ENCODE peak calls at places on chromosomes 2 and 18, in seven cellular contexts. One of them, this sample, is unnamed.
A peak's percentile ranks its signal among the peaks of the same experiment; 100 is the strongest.

GRCh38 chr18:57059366-57059765 is 87.5 kb upstream of the BOD1L2 start:
- ATAC-seq in GM12878: no peak
- ATAC-seq in upper lobe of left lung: no peak
- ATAC-seq in GM23338: no peak
- ATAC-seq in Panc1: no peak
- ATAC-seq in K562: no peak
- ATAC-seq in HCT116: no peak
- ATAC-seq in this sample: peak; percentile 17

GRCh38 chr2:86275384-86275799 is 62.0 kb downstream of the REEP1 start:
- ATAC-seq in HCT116: no peak
- ATAC-seq in GM23338: peak; percentile 41
- ATAC-seq in K562: no peak
- ATAC-seq in Panc1: no peak
- ATAC-seq in upper lobe of left lung: no peak
- ATAC-seq in GM12878: peak; percentile 49
- ATAC-seq in this sample: no peak

GRCh38 chr2:38634684-38635083 is 31.2 kb upstream of the GALM start:
- ATAC-seq in upper lobe of left lung: no peak
- ATAC-seq in K562: peak; percentile 71
- ATAC-seq in GM12878: peak; percentile 89
- ATAC-seq in HCT116: no peak
- ATAC-seq in GM23338: no peak
- ATAC-seq in Panc1: no peak
- ATAC-seq in this sample: no peak

GRCh38 chr2:45777996-45778719 is 126.7 kb downstream of the PRKCE start:
- ATAC-seq in K562: peak; percentile 45
- ATAC-seq in Panc1: peak; percentile 39
- ATAC-seq in HCT116: peak; percentile 66
- ATAC-seq in upper lobe of left lung: no peak
- ATAC-seq in GM23338: peak; percentile 21
- ATAC-seq in GM12878: peak; percentile 13
- ATAC-seq in this sample: peak; percentile 13

GRCh38 chr18:39205565-39205964 is 1640.0 kb upstream of the CELF4 start:
- ATAC-seq in Panc1: no peak
- ATAC-seq in K562: no peak
- ATAC-seq in GM12878: peak; percentile 94
- ATAC-seq in upper lobe of left lung: no peak
- ATAC-seq in HCT116: no peak
- ATAC-seq in GM23338: no peak
- ATAC-seq in this sample: no peak

GRCh38 chr2:18271370-18272147 is 288.9 kb downstream of the RDH14 start:
- ATAC-seq in HCT116: no peak
- ATAC-seq in GM23338: no peak
- ATAC-seq in upper lobe of left lung: no peak
- ATAC-seq in K562: no peak
- ATAC-seq in Panc1: no peak
- ATAC-seq in GM12878: no peak
- ATAC-seq in this sample: no peak

GRCh38 chr18:32911660-32912284 is 138.9 kb upstream of the KLHL14 start:
- ATAC-seq in GM23338: no peak
- ATAC-seq in GM12878: no peak
- ATAC-seq in K562: no peak
- ATAC-seq in Panc1: peak; percentile 76
- ATAC-seq in HCT116: no peak
- ATAC-seq in upper lobe of left lung: no peak
- ATAC-seq in this sample: no peak

GRCh38 chr2:212897296-212897695 is 254.1 kb downstream of the IKZF2 start:
- ATAC-seq in K562: no peak
- ATAC-seq in upper lobe of left lung: no peak
- ATAC-seq in GM23338: no peak
- ATAC-seq in GM12878: no peak
- ATAC-seq in Panc1: no peak
- ATAC-seq in HCT116: no peak
- ATAC-seq in this sample: no peak

GRCh38 chr2:200338692-200339091 is 32.2 kb downstream of the SPATS2L start:
- ATAC-seq in upper lobe of left lung: no peak
- ATAC-seq in K562: no peak
- ATAC-seq in GM23338: no peak
- ATAC-seq in Panc1: no peak
- ATAC-seq in GM12878: no peak
- ATAC-seq in HCT116: no peak
- ATAC-seq in this sample: no peak

GRCh38 chr2:235752875-235753274 is 259.0 kb downstream of the AGAP1 start:
- ATAC-seq in upper lobe of left lung: no peak
- ATAC-seq in HCT116: no peak
- ATAC-seq in Panc1: no peak
- ATAC-seq in GM12878: no peak
- ATAC-seq in GM23338: no peak
- ATAC-seq in K562: no peak
- ATAC-seq in this sample: no peak

GRCh38 chr18:75977069-75977468 is 518.0 kb downstream of the ZNF516 start:
- ATAC-seq in K562: no peak
- ATAC-seq in upper lobe of left lung: no peak
- ATAC-seq in GM12878: no peak
- ATAC-seq in GM23338: no peak
- ATAC-seq in HCT116: no peak
- ATAC-seq in Panc1: no peak
- ATAC-seq in this sample: no peak

GRCh38 chr2:101115664-101116063 is 35.5 kb downstream of the TBC1D8 start:
- ATAC-seq in Panc1: no peak
- ATAC-seq in upper lobe of left lung: no peak
- ATAC-seq in HCT116: no peak
- ATAC-seq in GM23338: no peak
- ATAC-seq in K562: no peak
- ATAC-seq in GM12878: no peak
- ATAC-seq in this sample: no peak

GRCh38 chr2:101113441-101114267 is 37.5 kb downstream of the TBC1D8 start:
- ATAC-seq in K562: no peak
- ATAC-seq in GM12878: peak; percentile 61
- ATAC-seq in upper lobe of left lung: no peak
- ATAC-seq in GM23338: peak; percentile 68
- ATAC-seq in HCT116: peak; percentile 73
- ATAC-seq in Panc1: peak; percentile 79
- ATAC-seq in this sample: peak; percentile 61

GRCh38 chr2:101112772-101113157 is 38.4 kb downstream of the TBC1D8 start:
- ATAC-seq in GM23338: no peak
- ATAC-seq in HCT116: no peak
- ATAC-seq in upper lobe of left lung: no peak
- ATAC-seq in K562: no peak
- ATAC-seq in Panc1: no peak
- ATAC-seq in GM12878: peak; percentile 76
- ATAC-seq in this sample: no peak

GRCh38 chr2:101114815-101115214 is 36.4 kb downstream of the TBC1D8 start:
- ATAC-seq in upper lobe of left lung: no peak
- ATAC-seq in Panc1: no peak
- ATAC-seq in HCT116: no peak
- ATAC-seq in GM12878: peak; percentile 39
- ATAC-seq in K562: no peak
- ATAC-seq in GM23338: no peak
- ATAC-seq in this sample: no peak

DNA sequence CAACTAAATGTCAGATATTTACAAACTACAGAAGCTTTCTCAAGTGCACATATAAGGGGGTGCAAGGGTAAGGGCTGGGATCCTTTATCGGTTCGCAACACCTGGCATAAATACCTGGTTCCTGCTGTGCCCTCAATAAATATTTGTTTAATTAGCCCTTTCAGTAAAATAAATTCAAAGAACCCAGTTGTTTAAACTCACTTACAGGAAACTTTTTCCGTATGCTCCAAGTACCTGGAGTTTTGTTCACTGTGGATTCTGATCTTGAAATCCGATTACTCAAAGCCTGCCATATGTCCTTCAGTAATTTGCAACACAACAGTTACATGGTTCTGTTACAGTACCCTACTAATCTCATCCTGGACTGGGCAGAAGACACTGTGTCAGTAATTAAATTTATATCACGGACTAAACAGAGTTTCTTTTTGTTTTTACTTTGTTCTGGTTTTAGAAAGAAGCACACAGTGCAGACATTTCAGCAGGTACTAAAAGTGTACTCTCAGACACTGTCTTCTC is 36.9 kb downstream of the TBC1D8 start:
- ATAC-seq in GM12878: no peak
- ATAC-seq in upper lobe of left lung: no peak
- ATAC-seq in Panc1: peak; percentile 46
- ATAC-seq in GM23338: no peak
- ATAC-seq in K562: no peak
- ATAC-seq in HCT116: peak; percentile 17
- ATAC-seq in this sample: no peak
- H3K27ac ChIP-seq in GM12878: peak overlapping the region; percentile 44
- H3K27ac ChIP-seq in upper lobe of left lung: peak overlapping the region; percentile 33
- H3K27ac ChIP-seq in Panc1: peak overlapping the region; percentile 100
- H3K27ac ChIP-seq in GM23338: peak overlapping the region; percentile 97
- H3K27ac ChIP-seq in K562: no peak overlapping the region
- H3K27ac ChIP-seq in HCT116: peak overlapping the region; percentile 73
- H3K27ac ChIP-seq in this sample: no peak overlapping the region

GRCh38 chr2:237714690-237715458 is 83.7 kb upstream of the RBM44 start:
- ATAC-seq in GM23338: peak; percentile 66
- ATAC-seq in K562: no peak
- ATAC-seq in HCT116: no peak
- ATAC-seq in GM12878: no peak
- ATAC-seq in Panc1: peak; percentile 74
- ATAC-seq in upper lobe of left lung: peak; percentile 87
- ATAC-seq in this sample: peak; percentile 88
- H3K4me3 ChIP-seq in GM23338: no peak overlapping the region
- H3K4me3 ChIP-seq in K562: no peak overlapping the region
- H3K4me3 ChIP-seq in HCT116: no peak overlapping the region
- H3K4me3 ChIP-seq in GM12878: no peak overlapping the region
- H3K4me3 ChIP-seq in Panc1: no peak overlapping the region
- H3K4me3 ChIP-seq in upper lobe of left lung: peak overlapping the region; percentile 1
- H3K4me3 ChIP-seq in this sample: peak overlapping the region; percentile 27

GRCh38 chr2:233413529-233414272 is 59.4 kb downstream of the DGKD start:
- ATAC-seq in upper lobe of left lung: peak; percentile 48
- ATAC-seq in GM23338: no peak
- ATAC-seq in GM12878: no peak
- ATAC-seq in Panc1: peak; percentile 79
- ATAC-seq in HCT116: peak; percentile 75
- ATAC-seq in K562: no peak
- ATAC-seq in this sample: peak; percentile 74
- TF ChIP-seq POLR2AphosphoS5 in upper lobe of left lung: peak; percentile 32
- TF ChIP-seq POLR2AphosphoS5 in GM23338: no peak
- TF ChIP-seq POLR2AphosphoS5 in GM12878: no peak
- TF ChIP-seq POLR2AphosphoS5 in Panc1: no peak
- TF ChIP-seq POLR2AphosphoS5 in HCT116: peak; percentile 55
- TF ChIP-seq POLR2AphosphoS5 in K562: no peak
- TF ChIP-seq POLR2AphosphoS5 in this sample: peak; percentile 78

GRCh38 chr2:25304339-25304728 is 37.4 kb downstream of the DNMT3A start:
- ATAC-seq in upper lobe of left lung: no peak
- ATAC-seq in Panc1: no peak
- ATAC-seq in GM12878: no peak
- ATAC-seq in K562: no peak
- ATAC-seq in HCT116: no peak
- ATAC-seq in GM23338: peak; percentile 54
- ATAC-seq in this sample: no peak

GRCh38 chr2:25301453-25302352 is 40.0 kb downstream of the DNMT3A start:
- ATAC-seq in upper lobe of left lung: peak; percentile 2
- ATAC-seq in GM23338: no peak
- ATAC-seq in HCT116: peak; percentile 74
- ATAC-seq in GM12878: peak; percentile 95
- ATAC-seq in K562: no peak
- ATAC-seq in Panc1: peak; percentile 46
- ATAC-seq in this sample: peak; percentile 20

GRCh38 chr2:25302758-25303436 is 38.8 kb downstream of the DNMT3A start:
- ATAC-seq in Panc1: no peak
- ATAC-seq in K562: no peak
- ATAC-seq in upper lobe of left lung: no peak
- ATAC-seq in GM12878: peak; percentile 40
- ATAC-seq in HCT116: no peak
- ATAC-seq in GM23338: no peak
- ATAC-seq in this sample: no peak

GRCh38 chr2:25305197-25305596 is 36.5 kb downstream of the DNMT3A start:
- ATAC-seq in Panc1: no peak
- ATAC-seq in GM12878: no peak
- ATAC-seq in HCT116: no peak
- ATAC-seq in K562: no peak
- ATAC-seq in upper lobe of left lung: no peak
- ATAC-seq in GM23338: no peak
- ATAC-seq in this sample: no peak

GRCh38 chr2:25303517-25304338 is 38.0 kb downstream of the DNMT3A start:
- ATAC-seq in Panc1: no peak
- ATAC-seq in HCT116: no peak
- ATAC-seq in GM23338: peak; percentile 13
- ATAC-seq in GM12878: no peak
- ATAC-seq in upper lobe of left lung: no peak
- ATAC-seq in K562: no peak
- ATAC-seq in this sample: no peak
- H3K27ac ChIP-seq in Panc1: no peak overlapping the region
- H3K27ac ChIP-seq in HCT116: no peak overlapping the region
- H3K27ac ChIP-seq in GM23338: peak overlapping the region; percentile 47
- H3K27ac ChIP-seq in GM12878: no peak overlapping the region
- H3K27ac ChIP-seq in upper lobe of left lung: no peak overlapping the region
- H3K27ac ChIP-seq in K562: no peak overlapping the region
- H3K27ac ChIP-seq in this sample: no peak overlapping the region

DNA sequence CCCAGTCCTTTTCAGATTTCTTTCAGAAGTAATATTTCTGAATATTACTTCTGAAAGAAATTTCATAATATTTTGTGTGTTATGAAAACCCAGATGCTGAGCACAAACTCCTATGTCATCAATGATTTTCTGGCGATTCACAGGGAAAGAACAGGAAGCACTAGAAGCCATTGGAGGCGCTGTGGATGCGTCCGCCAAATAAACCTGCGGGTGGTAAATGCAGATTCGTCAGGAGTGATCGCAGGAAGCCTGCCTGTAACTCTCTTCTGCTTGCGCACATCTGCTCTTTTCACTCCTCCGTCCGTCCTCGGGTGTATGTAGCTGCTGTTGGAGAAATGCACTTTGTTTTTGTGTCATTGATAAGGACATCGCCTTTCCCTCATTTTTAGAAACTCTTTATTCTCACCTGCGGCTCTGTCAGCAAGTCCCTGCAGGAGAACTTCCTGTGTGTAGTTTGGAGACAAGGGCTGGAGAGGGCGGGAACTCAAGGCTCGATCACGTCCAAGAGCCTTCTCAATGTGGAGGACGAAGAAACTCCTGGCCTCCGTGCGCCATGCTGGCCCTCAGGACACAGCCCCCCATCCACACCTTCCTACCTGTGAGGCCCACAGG is 483.8 kb downstream of the GALR1 start:
- ATAC-seq in GM23338: peak; percentile 86
- ATAC-seq in GM12878: no peak
- ATAC-seq in HCT116: no peak
- ATAC-seq in Panc1: no peak
- ATAC-seq in upper lobe of left lung: no peak
- ATAC-seq in K562: peak; percentile 36
- ATAC-seq in this sample: no peak
- H3K4me3 ChIP-seq in GM23338: no peak overlapping the region
- H3K4me3 ChIP-seq in GM12878: no peak overlapping the region
- H3K4me3 ChIP-seq in HCT116: no peak overlapping the region
- H3K4me3 ChIP-seq in Panc1: no peak overlapping the region
- H3K4me3 ChIP-seq in upper lobe of left lung: no peak overlapping the region
- H3K4me3 ChIP-seq in K562: no peak overlapping the region
- H3K4me3 ChIP-seq in this sample: no peak overlapping the region